ENCODE peak calls at places on chromosome 12, in nine cellular contexts. I, B, M, E, G, H, Y, R and Q are unnamed samples. For H3K27me3, the result is how much of the 10 kb centered on the place peaks cover.

GRCh38 chr12:122150127-122150681 is 23.8 kb downstream of the IL31 start:
- DNase-seq in G (no peak), E (no peak), B (no peak), Y (no peak), I (no peak), M (no peak), H (no peak), R (no peak), Q (no peak)

GRCh38 chr12:160858-161257 is 53.1 kb downstream of the SLC6A12 start:
- DNase-seq in R (no peak), H (no peak), G (no peak), E (no peak), I (no peak), M (no peak), Y (no peak), B (no peak), Q (no peak)

GRCh38 chr12:66725031-66725430 is 46.2 kb upstream of the GRIP1 start:
- DNase-seq in E (no peak), H (no peak), M (no peak), B (no peak), Y (no peak), R (no peak), I (no peak), G (no peak), Q (no peak)

GRCh38 chr12:58458093-58458492 is 462.2 kb downstream of the LRIG3 start:
- DNase-seq in M (no peak), B (no peak), H (no peak), I (no peak), Y (no peak), G (no peak), E (no peak), R (no peak), Q (no peak)

GRCh38 chr12:130147875-130148596 is 14.2 kb upstream of the FZD10 start:
- DNase-seq in R (no peak), Y (no peak), E (no peak), M (no peak), B (no peak), I (no peak), H (no peak), G (no peak), Q (no peak)

GRCh38 chr12:70659077-70659606 is 21.9 kb upstream of the PTPRB start:
- DNase-seq in E (no peak), I (no peak), B (no peak), R (no peak), Y (no peak), M (no peak), H (no peak), G (no peak), Q (no peak)

GRCh38 chr12:87413784-87414183 is 615.4 kb downstream of the C12orf50 start:
- DNase-seq in B (no peak), I (no peak), M (no peak), R (no peak), Y (no peak), E (no peak), G (no peak), H (peak), Q (no peak)

GRCh38 chr12:120748242-120748641 is 22.6 kb downstream of the ACADS start:
- DNase-seq in E (no peak), H (no peak), B (no peak), M (no peak), Y (no peak), G (no peak), R (no peak), I (no peak), Q (no peak)

GRCh38 chr12:66633676-66634075 is 45.2 kb downstream of the GRIP1 start:
- DNase-seq in E (no peak), R (no peak), H (peak), G (no peak), M (no peak), Y (no peak), B (peak), I (no peak), Q (no peak)

GRCh38 chr12:96028538-96028937 is 6.8 kb downstream of the LTA4H start:
- DNase-seq in Y (no peak), B (no peak), H (no peak), G (no peak), R (no peak), E (no peak), M (no peak), I (no peak), Q (no peak)

GRCh38 chr12:53828598-53828997 is 76.8 kb upstream of the CISTR start:
- DNase-seq in E (no peak), Y (no peak), B (no peak), R (no peak), I (no peak), H (no peak), M (no peak), G (no peak), Q (no peak)

GRCh38 chr12:1706284-1707016 is 15.6 kb downstream of the ADIPOR2 start:
- DNase-seq in I (no peak), H (no peak), B (no peak), G (no peak), Y (no peak), E (no peak), M (no peak), R (no peak), Q (no peak)

GRCh38 chr12:52022841-52023181 is 16.1 kb downstream of the TAMALIN start:
- DNase-seq in M (no peak), I (no peak), Y (peak), H (no peak), G (no peak), E (no peak), R (no peak), B (no peak), Q (no peak)

GRCh38 chr12:52019123-52019770 is 12.5 kb downstream of the TAMALIN start:
- DNase-seq in I (no peak), H (no peak), G (peak), M (no peak), B (no peak), Y (no peak), R (no peak), E (no peak), Q (no peak)

GRCh38 chr12:52020539-52021336 is 14.0 kb downstream of the TAMALIN start:
- DNase-seq in B (no peak), M (no peak), E (no peak), I (peak), G (peak), R (no peak), H (peak), Y (peak), Q (no peak)

GRCh38 chr12:52018448-52019122 is 11.8 kb downstream of the TAMALIN start:
- DNase-seq in H (no peak), Y (no peak), E (no peak), R (no peak), B (no peak), I (no peak), G (no peak), M (no peak), Q (no peak)

GRCh38 chr12:52020126-52020525 is 13.4 kb downstream of the TAMALIN start:
- DNase-seq in Y (no peak), R (no peak), M (no peak), B (no peak), H (no peak), E (no peak), G (no peak), I (no peak), Q (no peak)
- H3K27me3 ChIP-seq in Y (half or more), R (under half), M (under half), B (under half), H (under half), E (under half), G (under half), I (under half), Q (under half)

GRCh38 chr12:45309826-45310626 is 94.1 kb downstream of the ANO6 start:
- DNase-seq in E (no peak), R (no peak), B (no peak), I (no peak), Y (no peak), G (no peak), H (peak), M (no peak), Q (no peak)
- TF ChIP-seq CTCF in E (no peak), R (no peak), B (no peak), I (no peak), Y (no peak), G (no peak), H (no peak), M (peak), Q (no peak)

DNA sequence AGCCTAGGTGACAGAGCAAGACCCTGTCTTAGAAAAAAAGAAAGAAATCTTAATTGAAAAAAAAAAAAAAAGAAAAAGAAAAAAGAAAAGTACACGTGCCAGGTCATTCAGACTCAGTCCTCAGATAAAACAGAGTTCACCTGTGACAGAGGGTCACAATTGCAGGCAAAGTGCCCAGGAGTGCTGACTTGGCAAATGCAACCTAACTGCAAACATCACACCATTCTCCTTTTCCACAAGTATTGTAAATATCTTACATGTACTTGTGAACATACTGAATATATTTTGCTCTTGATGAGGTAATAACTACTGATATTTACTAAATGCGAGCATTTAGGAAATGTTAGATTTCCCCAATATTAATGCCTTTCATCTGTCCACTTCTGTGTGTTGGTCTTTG is 9.0 kb upstream of the COL2A1 start:
- DNase-seq in H (no peak), E (no peak), I (no peak), B (no peak), R (no peak), Y (no peak), G (peak), M (no peak), Q (no peak)
- H3K27me3 ChIP-seq in H (half or more), E (under half), I (under half), B (under half), R (under half), Y (half or more), G (under half), M (half or more), Q (under half)

DNA sequence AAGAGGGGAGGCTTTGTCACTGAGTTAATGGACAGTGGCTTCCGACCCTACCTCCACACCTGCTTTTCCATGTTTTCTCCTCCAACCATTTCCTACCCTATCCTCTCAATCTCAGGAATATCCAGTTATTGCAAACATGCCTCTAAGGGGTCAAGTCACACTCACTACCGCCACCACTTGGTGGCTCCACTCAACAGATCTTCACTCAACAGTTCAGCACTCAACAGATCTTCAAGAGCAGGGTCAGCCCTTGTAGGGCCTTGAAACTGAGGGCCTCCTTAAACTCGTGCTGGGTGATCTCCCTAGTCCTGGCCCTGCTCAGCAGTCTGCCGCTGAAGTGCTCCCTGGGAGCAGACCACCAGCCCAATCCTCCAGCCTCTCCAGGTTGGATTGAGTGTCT is 14.2 kb downstream of the ZNF641 start:
- DNase-seq in G (no peak), B (no peak), I (no peak), Y (peak), R (no peak), H (no peak), E (no peak), M (no peak), Q (no peak)
- TF ChIP-seq CTCF in G (no peak), B (no peak), I (peak), Y (peak), R (peak), H (peak), E (no peak), M (no peak), Q (no peak)

GRCh38 chr12:3437986-3438385 is 53.0 kb upstream of the PRMT8 start:
- DNase-seq in M (no peak), Y (no peak), E (no peak), G (no peak), I (no peak), R (no peak), H (no peak), B (no peak), Q (no peak)

GRCh38 chr12:3438401-3438800 is 52.6 kb upstream of the PRMT8 start:
- DNase-seq in B (no peak), E (no peak), M (no peak), H (no peak), Y (no peak), I (no peak), G (no peak), R (no peak), Q (no peak)

GRCh38 chr12:3432176-3432742 is 58.7 kb upstream of the PRMT8 start:
- DNase-seq in I (no peak), R (no peak), M (no peak), B (no peak), E (no peak), G (no peak), Y (peak), H (no peak), Q (no peak)

GRCh38 chr12:3432868-3433267 is 58.1 kb upstream of the PRMT8 start:
- DNase-seq in M (no peak), H (no peak), G (no peak), I (no peak), R (no peak), Y (no peak), B (no peak), E (no peak), Q (no peak)

DNA sequence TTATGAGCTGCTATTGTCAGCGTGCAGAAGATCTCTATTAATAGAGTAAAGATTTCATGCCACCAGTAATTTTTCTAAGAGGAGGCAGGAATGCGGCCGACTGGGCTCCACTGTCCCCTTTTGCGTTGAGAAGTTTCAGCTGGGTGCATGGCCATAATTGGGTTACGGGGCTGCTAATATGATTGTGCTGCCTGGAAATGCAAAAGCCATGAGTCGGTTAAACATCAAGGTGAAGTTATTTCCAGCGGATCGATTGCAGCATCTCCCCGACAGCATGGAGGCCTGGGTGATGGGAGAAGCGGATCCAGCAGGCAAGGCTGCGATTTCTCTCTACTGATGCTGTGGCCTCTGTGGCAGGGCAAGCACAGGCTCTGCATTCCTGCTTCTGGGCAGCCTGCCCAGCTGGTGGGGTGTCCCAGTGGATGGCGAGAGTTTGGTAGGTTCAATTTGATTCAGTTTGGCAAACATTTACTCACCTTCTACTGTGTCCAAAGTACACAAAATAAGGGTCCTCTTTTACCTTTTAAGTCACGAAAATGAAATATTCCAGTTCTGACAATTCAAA is 54.4 kb upstream of the PRMT8 start:
- DNase-seq in I (peak), M (no peak), Y (no peak), H (peak), G (no peak), E (no peak), R (no peak), B (no peak), Q (no peak)
- H3K27me3 ChIP-seq in I (under half), M (under half), Y (under half), H (under half), G (under half), E (under half), R (under half), B (under half), Q (under half)

DNA sequence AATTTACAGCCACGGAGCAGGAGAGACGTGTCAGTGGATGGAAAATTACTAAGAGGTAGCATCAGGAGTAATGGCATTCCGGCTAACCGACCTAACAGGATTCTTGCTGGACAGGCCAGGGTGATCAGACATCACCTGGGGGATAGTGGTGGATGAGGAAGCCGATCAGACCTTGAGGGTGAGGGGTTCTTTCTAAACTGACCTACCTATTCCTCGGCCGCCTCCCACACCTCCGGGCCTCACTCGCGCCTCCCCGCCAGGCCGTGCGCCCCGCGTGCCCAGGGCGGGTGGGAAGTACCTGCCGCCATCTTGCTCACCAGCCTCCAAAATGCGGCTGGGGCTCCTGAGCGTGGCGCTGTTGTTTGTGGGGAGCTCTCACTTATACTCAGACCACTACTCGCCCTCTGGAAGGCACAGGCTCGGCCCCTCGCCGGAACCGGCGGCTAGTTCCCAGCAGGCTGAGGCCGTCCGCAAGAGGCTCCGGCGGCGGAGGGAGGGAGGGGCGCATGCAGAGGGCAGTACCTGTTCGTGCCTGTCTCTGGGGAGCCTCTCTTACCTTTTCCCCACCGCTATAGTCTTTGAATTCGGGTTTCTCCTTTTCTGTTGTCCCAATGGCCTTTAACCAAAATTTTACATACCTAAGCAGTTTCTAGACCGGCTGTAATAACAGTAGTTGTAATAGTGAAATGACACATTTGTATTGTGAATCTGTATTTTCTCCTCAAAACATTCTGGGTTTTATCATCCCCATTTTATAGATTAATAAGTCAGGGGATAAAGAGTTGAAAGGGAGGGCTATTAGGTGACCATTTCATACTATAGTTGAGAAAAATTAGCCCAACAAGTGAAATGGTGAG is at the start of gene TMPRSS12:
- DNase-seq in E (no peak), Y (peak), B (peak), G (peak), I (no peak), R (no peak), H (peak), M (no peak), Q (no peak)
- TF ChIP-seq CTCF in E (no peak), Y (peak), B (no peak), G (no peak), I (no peak), R (peak), H (peak), M (no peak), Q (peak)

GRCh38 chr12:94147377-94147990 is 893 bp upstream of the PLXNC1 start:
- DNase-seq in M (no peak), G (no peak), B (no peak), E (no peak), Y (no peak), R (no peak), H (no peak), I (no peak), Q (no peak)

GRCh38 chr12:94147991-94148840 is at the start of gene PLXNC1:
- DNase-seq in Y (peak), M (no peak), B (peak), R (no peak), E (peak), I (peak), H (peak), G (peak), Q (peak)

GRCh38 chr12:94150483-94151225 is 2.3 kb downstream of the PLXNC1 start:
- DNase-seq in H (peak), E (peak), M (no peak), G (peak), B (no peak), R (no peak), I (no peak), Y (peak), Q (no peak)

GRCh38 chr12:94149781-94150482 is 1.6 kb downstream of the PLXNC1 start:
- DNase-seq in B (no peak), E (no peak), M (no peak), H (peak), R (no peak), I (peak), Y (peak), G (peak), Q (no peak)

DNA sequence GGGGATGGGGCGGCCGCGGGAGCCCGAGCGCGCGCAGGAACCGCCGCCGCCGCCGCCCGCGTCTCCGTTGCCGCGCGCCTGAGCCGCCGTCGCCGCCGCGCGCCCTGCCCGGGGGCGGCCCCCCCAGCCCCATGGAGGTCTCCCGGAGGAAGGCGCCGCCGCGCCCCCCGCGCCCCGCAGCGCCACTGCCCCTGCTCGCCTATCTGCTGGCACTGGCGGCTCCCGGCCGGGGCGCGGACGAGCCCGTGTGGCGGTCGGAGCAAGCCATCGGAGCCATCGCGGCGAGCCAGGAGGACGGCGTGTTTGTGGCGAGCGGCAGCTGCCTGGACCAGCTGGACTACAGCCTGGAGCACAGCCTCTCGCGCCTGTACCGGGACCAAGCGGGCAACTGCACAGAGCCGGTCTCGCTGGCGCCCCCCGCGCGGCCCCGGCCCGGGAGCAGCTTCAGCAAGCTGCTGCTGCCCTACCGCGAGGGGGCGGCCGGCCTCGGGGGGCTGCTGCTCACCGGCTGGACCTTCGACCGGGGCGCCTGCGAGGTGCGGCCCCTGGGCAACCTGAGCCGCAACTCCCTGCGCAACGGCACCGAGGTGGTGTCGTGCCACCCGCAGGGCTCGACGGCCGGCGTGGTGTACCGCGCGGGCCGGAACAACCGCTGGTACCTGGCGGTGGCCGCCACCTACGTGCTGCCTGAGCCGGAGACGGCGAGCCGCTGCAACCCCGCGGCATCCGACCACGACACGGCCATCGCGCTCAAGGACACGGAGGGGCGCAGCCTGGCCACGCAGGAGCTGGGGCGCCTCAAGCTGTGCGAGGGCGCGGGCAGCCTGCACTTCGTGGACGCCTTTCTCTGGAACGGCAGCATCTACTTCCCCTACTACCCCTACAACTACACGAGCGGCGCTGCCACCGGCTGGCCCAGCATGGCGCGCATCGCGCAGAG is 734 bp downstream of the PLXNC1 start:
- DNase-seq in M (no peak), E (peak), G (peak), B (no peak), H (peak), I (peak), Y (peak), R (no peak), Q (no peak)
- H3K27me3 ChIP-seq in M (half or more), E (under half), G (under half), B (under half), H (half or more), I (under half), Y (half or more), R (half or more), Q (under half)

GRCh38 chr12:10191865-10192264 is 13.0 kb downstream of the TMEM52B start:
- DNase-seq in H (no peak), G (no peak), R (no peak), M (no peak), B (no peak), I (no peak), Y (peak), E (no peak), Q (no peak)

GRCh38 chr12:10186299-10186698 is 7.5 kb downstream of the TMEM52B start:
- DNase-seq in B (peak), R (no peak), E (no peak), M (no peak), G (no peak), H (no peak), Y (no peak), I (peak), Q (no peak)

GRCh38 chr12:10194160-10194559 is 15.3 kb downstream of the TMEM52B start:
- DNase-seq in R (no peak), M (no peak), B (no peak), G (no peak), H (no peak), E (no peak), I (no peak), Y (no peak), Q (no peak)

GRCh38 chr12:10189653-10190052 is 10.8 kb downstream of the TMEM52B start:
- DNase-seq in H (peak), M (no peak), E (no peak), R (no peak), I (no peak), B (no peak), Y (no peak), G (no peak), Q (no peak)

GRCh38 chr12:10190558-10191388 is 11.9 kb downstream of the TMEM52B start:
- DNase-seq in B (peak), I (peak), R (no peak), H (peak), Y (peak), E (no peak), G (peak), M (no peak), Q (no peak)
- TF ChIP-seq CTCF in B (peak), I (peak), R (peak), H (peak), Y (peak), E (peak), G (peak), M (peak), Q (peak)

GRCh38 chr12:117098071-117098360 is 1.2 kb downstream of the TESC start:
- DNase-seq in B (no peak), I (no peak), Y (no peak), M (no peak), G (no peak), E (no peak), H (no peak), R (no peak), Q (no peak)
- H3K27me3 ChIP-seq in B (under half), I (under half), Y (under half), M (half or more), G (under half), E (under half), H (under half), R (half or more), Q (under half)